ENCODE peak calls at places on chromosomes 1 and 21, in eight cellular contexts. S is upper lobe of right lung; Q is left ventricle myocardium inferior; G is stomach; P is thoracic aorta; H is body of pancreas; N is PC-3; U is CD8-positive, alpha-beta T cell. T is an unnamed sample.
A peak's percentile ranks its signal among the peaks of the same experiment; 100 is the strongest.

GRCh38 chr1:112325504-112325903 is 70.5 kb upstream of the CTTNBP2NL start:
- DNase-seq in N (no peak), H (no peak), P (no peak), U (no peak), G (no peak), S (no peak), Q (no peak), T (peak; percentile 6)

GRCh38 chr1:112954059-112954458 is 1.9 kb downstream of the SLC16A1 start:
- DNase-seq in N (no peak), Q (no peak), S (no peak), P (no peak), U (no peak), H (no peak), G (no peak), T (peak; percentile 45)

GRCh38 chr1:208880433-208881100 is 636.4 kb upstream of the PLXNA2 start:
- DNase-seq in Q (no peak), G (no peak), N (no peak), S (no peak), U (no peak), H (no peak), P (no peak), T (peak; percentile 6)

GRCh38 chr1:201675143-201675542 is 136.2 kb downstream of the NAV1 start:
- DNase-seq in P (no peak), G (peak; percentile 31), Q (peak; percentile 67), H (peak; percentile 24), S (no peak), U (no peak), N (no peak), T (no peak)

GRCh38 chr1:36089393-36090121 is 865 bp downstream of the ADPRS start:
- DNase-seq in Q (no peak), S (peak; percentile 72), U (no peak), N (no peak), P (no peak), H (no peak), G (no peak), T (peak; percentile 69)

GRCh38 chr1:210695041-210695440 is 366.3 kb downstream of the HHAT start:
- DNase-seq in G (no peak), Q (no peak), U (no peak), S (no peak), P (no peak), H (no peak), N (no peak), T (no peak)

GRCh38 chr1:203299180-203299579 is 6.1 kb upstream of the BTG2 start:
- DNase-seq in U (no peak), P (no peak), N (no peak), H (no peak), S (peak; percentile 38), G (no peak), Q (no peak), T (no peak)

GRCh38 chr1:6094246-6094645 is 48.6 kb downstream of the KCNAB2 start:
- DNase-seq in P (no peak), S (no peak), Q (no peak), N (no peak), U (no peak), G (no peak), H (no peak), T (no peak)

GRCh38 chr1:223712184-223712855 is at the start of gene CAPN2:
- DNase-seq in Q (peak; percentile 85), H (peak; percentile 86), P (no peak), G (peak; percentile 89), U (peak; percentile 76), S (peak; percentile 93), N (peak; percentile 96), T (peak; percentile 97)

GRCh38 chr21:45496968-45497845 is 45.0 kb downstream of the SLC19A1 start:
- DNase-seq in Q (peak; percentile 15), N (no peak), P (no peak), H (no peak), S (peak; percentile 61), U (no peak), G (no peak), T (no peak)

GRCh38 chr1:150579955-150580642 is 689 bp upstream of the MCL1 start:
- DNase-seq in Q (no peak), P (no peak), G (no peak), N (no peak), S (peak; percentile 59), H (no peak), U (no peak), T (no peak)

GRCh38 chr1:224173523-224173922 is 9.5 kb upstream of the DEGS1 start:
- DNase-seq in P (no peak), H (no peak), Q (no peak), N (peak; percentile 77), G (no peak), S (no peak), U (no peak), T (peak; percentile 55)

GRCh38 chr21:26962516-26963305 is 4.2 kb downstream of the ADAMTS5 start:
- DNase-seq in S (no peak), P (no peak), H (no peak), G (no peak), U (no peak), N (no peak), Q (no peak), T (peak; percentile 74)

GRCh38 chr21:45586289-45586858 is 44.1 kb upstream of the SLC19A1 start:
- DNase-seq in S (no peak), Q (no peak), H (no peak), P (no peak), N (peak; percentile 31), G (no peak), U (no peak), T (no peak)

GRCh38 chr1:61337037-61337436 is 254.7 kb downstream of the NFIA start:
- DNase-seq in S (no peak), N (peak; percentile 24), Q (no peak), G (no peak), H (no peak), P (no peak), U (no peak), T (no peak)

GRCh38 chr1:156387899-156388813 is 19.1 kb downstream of the RHBG start:
- DNase-seq in N (no peak), H (no peak), P (no peak), G (no peak), S (no peak), Q (no peak), U (no peak), T (peak; percentile 10)

GRCh38 chr21:36587388-36587787 is 107.5 kb upstream of the CLDN14 start:
- DNase-seq in P (no peak), N (peak; percentile 95), H (no peak), Q (no peak), S (no peak), U (no peak), G (no peak), T (no peak)

GRCh38 chr1:208951908-208952307 is 631.6 kb upstream of the CAMK1G start:
- DNase-seq in P (no peak), G (no peak), U (no peak), N (peak; percentile 50), S (no peak), H (no peak), Q (no peak), T (no peak)

GRCh38 chr1:232805269-232806070 is at the start of gene MAP10:
- DNase-seq in H (peak; percentile 78), Q (peak; percentile 77), G (peak; percentile 66), N (no peak), S (peak; percentile 89), P (no peak), U (peak; percentile 85), T (peak; percentile 80)

GRCh38 chr1:2472109-2472508 is 4.0 kb upstream of the PLCH2 start:
- DNase-seq in P (no peak), N (no peak), G (no peak), H (no peak), Q (no peak), S (no peak), U (no peak), T (no peak)
- H3K27me3 ChIP-seq in P (no peaks in the 10 kb centered on the region), N (no peaks in the 10 kb centered on the region), G (peaks cover 4% of the 10 kb centered on the region), H (no peaks in the 10 kb centered on the region), Q (peaks cover 97% of the 10 kb centered on the region), S (peaks cover 32% of the 10 kb centered on the region), U (no peaks in the 10 kb centered on the region), T (peaks cover 26% of the 10 kb centered on the region)

GRCh38 chr1:27000817-27001460 is 7.4 kb downstream of the TRNP1 start:
- DNase-seq in G (no peak), Q (no peak), S (no peak), N (no peak), U (no peak), H (no peak), P (peak; percentile 45), T (no peak)
- H3K4me1 ChIP-seq in G (peaks cover 68% of the 10 kb centered on the region), Q (peaks cover 87% of the 10 kb centered on the region), S (peaks cover 61% of the 10 kb centered on the region), N (peaks cover 72% of the 10 kb centered on the region), U (no peaks in the 10 kb centered on the region), H (peaks cover 74% of the 10 kb centered on the region), P (peaks cover 89% of the 10 kb centered on the region), T (peaks cover 69% of the 10 kb centered on the region)

GRCh38 chr1:10857689-10858088 is 61.2 kb upstream of the CASZ1 start:
- DNase-seq in N (no peak), S (peak; percentile 49), Q (no peak), G (no peak), H (no peak), U (no peak), P (no peak), T (no peak)

GRCh38 chr1:10862743-10863335 is 66.4 kb upstream of the CASZ1 start:
- DNase-seq in P (no peak), U (no peak), S (peak; percentile 52), G (no peak), N (no peak), Q (no peak), H (no peak), T (no peak)

GRCh38 chr1:10861822-10862221 is 65.4 kb upstream of the CASZ1 start:
- DNase-seq in N (no peak), Q (no peak), H (no peak), P (no peak), U (no peak), S (peak; percentile 52), G (no peak), T (no peak)

GRCh38 chr1:10860682-10861081 is 64.2 kb upstream of the CASZ1 start:
- DNase-seq in S (peak; percentile 65), N (no peak), H (no peak), P (no peak), G (peak; percentile 78), U (no peak), Q (no peak), T (no peak)

GRCh38 chr1:10860218-10860617 is 63.8 kb upstream of the CASZ1 start:
- DNase-seq in U (no peak), Q (no peak), S (peak; percentile 53), P (no peak), G (no peak), H (no peak), N (no peak), T (no peak)
- H3K27me3 ChIP-seq in U (no peaks in the 10 kb centered on the region), Q (peaks cover 51% of the 10 kb centered on the region), S (peaks cover 2% of the 10 kb centered on the region), P (no peaks in the 10 kb centered on the region), G (no peaks in the 10 kb centered on the region), H (no peaks in the 10 kb centered on the region), N (no peaks in the 10 kb centered on the region), T (peaks cover 65% of the 10 kb centered on the region)

GRCh38 chr1:12127206-12127810 is 39.5 kb upstream of the TNFRSF1B start:
- DNase-seq in P (no peak), S (no peak), N (no peak), H (no peak), G (no peak), U (no peak), Q (no peak), T (no peak)

GRCh38 chr1:12129624-12130023 is 37.2 kb upstream of the TNFRSF1B start:
- DNase-seq in N (no peak), P (no peak), U (no peak), S (no peak), H (no peak), Q (no peak), G (no peak), T (no peak)

GRCh38 chr1:12132078-12132477 is 34.7 kb upstream of the TNFRSF1B start:
- DNase-seq in Q (no peak), G (no peak), N (peak; percentile 99), H (no peak), S (no peak), P (no peak), U (no peak), T (peak; percentile 90)

GRCh38 chr1:12128120-12128519 is 38.7 kb upstream of the TNFRSF1B start:
- DNase-seq in N (no peak), H (no peak), S (no peak), U (no peak), G (no peak), P (no peak), Q (no peak), T (no peak)

GRCh38 chr1:12130466-12131130 is 36.2 kb upstream of the TNFRSF1B start:
- DNase-seq in P (no peak), H (no peak), U (no peak), Q (no peak), N (no peak), G (no peak), S (no peak), T (no peak)
- H3K4me1 ChIP-seq in P (peaks cover under 1% of the 10 kb centered on the region), H (no peaks in the 10 kb centered on the region), U (peaks cover 38% of the 10 kb centered on the region), Q (peaks cover 27% of the 10 kb centered on the region), N (peaks cover 17% of the 10 kb centered on the region), G (no peaks in the 10 kb centered on the region), S (peaks cover 36% of the 10 kb centered on the region), T (peaks cover 35% of the 10 kb centered on the region)